ENCODE peak calls at places on chromosomes 7 and 10, in four cellular contexts. D, A, S and Y are unnamed samples.

GRCh38 chr10:80459047-80459865 is 5.1 kb downstream of the TSPAN14 start:
- DNase-seq in D (peak; percentile 28), S (peak; percentile 73), A (peak; percentile 68), Y (peak; percentile 33)

GRCh38 chr7:47336178-47337020 is 245.5 kb downstream of the TNS3 start:
- DNase-seq in D (no peak), S (no peak), A (no peak), Y (no peak)

GRCh38 chr10:121976607-121977006 is 1.6 kb upstream of the NSMCE4A start:
- DNase-seq in S (no peak), D (no peak), A (no peak), Y (no peak)

GRCh38 chr7:78195281-78195680 is 396.7 kb downstream of the PHTF2 start:
- DNase-seq in D (no peak), S (no peak), A (no peak), Y (no peak)

GRCh38 chr10:30219977-30220751 is 128.9 kb downstream of the MTPAP start:
- DNase-seq in S (no peak), D (peak; percentile 28), A (no peak), Y (no peak)

GRCh38 chr7:15801565-15801964 is 115.1 kb upstream of the MEOX2 start:
- DNase-seq in S (no peak), D (no peak), A (no peak), Y (no peak)

GRCh38 chr7:28423919-28424514 is 11.7 kb downstream of the CREB5 start:
- DNase-seq in A (no peak), S (no peak), D (no peak), Y (no peak)

GRCh38 chr10:123035467-123036086 is 26.8 kb downstream of the ACADSB start:
- DNase-seq in A (no peak), D (no peak), S (no peak), Y (no peak)

GRCh38 chr7:73770002-73770859 is at the start of gene CLDN3:
- DNase-seq in A (no peak), D (peak; percentile 90), S (peak; percentile 50), Y (peak; percentile 21)

GRCh38 chr10:114359041-114359952 is 45.0 kb downstream of the AFAP1L2 start:
- DNase-seq in A (no peak), D (no peak), S (no peak), Y (no peak)

GRCh38 chr7:10237306-10237705 is 736.4 kb upstream of the PHF14 start:
- DNase-seq in S (no peak), A (no peak), D (no peak), Y (no peak)

GRCh38 chr7:94368371-94368791 is 26.3 kb upstream of the COL1A2 start:
- DNase-seq in D (no peak), A (no peak), S (no peak), Y (no peak)

GRCh38 chr7:7099584-7100014 is 82.7 kb upstream of the C1GALT1 start:
- DNase-seq in A (no peak), D (peak; percentile 85), S (no peak), Y (no peak)